ENCODE peak calls at places on chromosomes 13 and 19, in eight cellular contexts. One of them, this sample, is unnamed.

GRCh38 chr19:31330761-31331160 is 18.5 kb downstream of the TSHZ3 start:
- DNase-seq in BE2C: no peak
- DNase-seq in pancreas: no peak
- DNase-seq in suprapubic skin: no peak
- DNase-seq in PC-9: no peak
- DNase-seq in lower leg skin: no peak
- DNase-seq in natural killer cell: no peak
- DNase-seq in bronchial epithelial cell: peak
- DNase-seq in this sample: no peak

GRCh38 chr13:33262997-33263396 is 22.6 kb downstream of the STARD13 start:
- DNase-seq in PC-9: no peak
- DNase-seq in lower leg skin: no peak
- DNase-seq in bronchial epithelial cell: no peak
- DNase-seq in BE2C: no peak
- DNase-seq in pancreas: no peak
- DNase-seq in suprapubic skin: no peak
- DNase-seq in natural killer cell: no peak
- DNase-seq in this sample: no peak

GRCh38 chr13:71304861-71305260 is 562.1 kb downstream of the DACH1 start:
- DNase-seq in pancreas: no peak
- DNase-seq in PC-9: no peak
- DNase-seq in suprapubic skin: no peak
- DNase-seq in natural killer cell: no peak
- DNase-seq in BE2C: no peak
- DNase-seq in lower leg skin: no peak
- DNase-seq in bronchial epithelial cell: no peak
- DNase-seq in this sample: no peak

GRCh38 chr13:82330499-82330898 is 1551.8 kb downstream of the SLITRK1 start:
- DNase-seq in PC-9: no peak
- DNase-seq in pancreas: no peak
- DNase-seq in BE2C: no peak
- DNase-seq in natural killer cell: no peak
- DNase-seq in bronchial epithelial cell: peak
- DNase-seq in suprapubic skin: no peak
- DNase-seq in lower leg skin: no peak
- DNase-seq in this sample: no peak

GRCh38 chr13:66210677-66211076 is 1019.5 kb downstream of the PCDH9 start:
- DNase-seq in bronchial epithelial cell: peak
- DNase-seq in pancreas: no peak
- DNase-seq in suprapubic skin: no peak
- DNase-seq in natural killer cell: no peak
- DNase-seq in BE2C: no peak
- DNase-seq in PC-9: no peak
- DNase-seq in lower leg skin: no peak
- DNase-seq in this sample: no peak

GRCh38 chr19:6429419-6430221 is 3.9 kb downstream of the SLC25A41 start:
- DNase-seq in BE2C: no peak
- DNase-seq in bronchial epithelial cell: no peak
- DNase-seq in natural killer cell: no peak
- DNase-seq in pancreas: no peak
- DNase-seq in suprapubic skin: no peak
- DNase-seq in lower leg skin: no peak
- DNase-seq in PC-9: no peak
- DNase-seq in this sample: no peak

GRCh38 chr13:113648218-113648615 is 9.8 kb downstream of the ATP4B start:
- DNase-seq in BE2C: peak
- DNase-seq in PC-9: no peak
- DNase-seq in natural killer cell: no peak
- DNase-seq in suprapubic skin: peak
- DNase-seq in pancreas: no peak
- DNase-seq in bronchial epithelial cell: no peak
- DNase-seq in lower leg skin: no peak
- DNase-seq in this sample: no peak

GRCh38 chr13:34347784-34348573 is 530.0 kb downstream of the RFC3 start:
- DNase-seq in pancreas: no peak
- DNase-seq in suprapubic skin: no peak
- DNase-seq in bronchial epithelial cell: peak
- DNase-seq in BE2C: no peak
- DNase-seq in natural killer cell: no peak
- DNase-seq in lower leg skin: no peak
- DNase-seq in PC-9: peak
- DNase-seq in this sample: no peak

GRCh38 chr13:73060251-73061160 is 1.7 kb downstream of the KLF5 start:
- DNase-seq in bronchial epithelial cell: peak
- DNase-seq in suprapubic skin: no peak
- DNase-seq in lower leg skin: no peak
- DNase-seq in PC-9: peak
- DNase-seq in natural killer cell: no peak
- DNase-seq in BE2C: no peak
- DNase-seq in pancreas: no peak
- DNase-seq in this sample: no peak

GRCh38 chr19:38684862-38685665 is 37.6 kb downstream of the ACTN4 start:
- DNase-seq in pancreas: no peak
- DNase-seq in BE2C: no peak
- DNase-seq in PC-9: no peak
- DNase-seq in suprapubic skin: no peak
- DNase-seq in natural killer cell: no peak
- DNase-seq in bronchial epithelial cell: no peak
- DNase-seq in lower leg skin: no peak
- DNase-seq in this sample: no peak

GRCh38 chr19:3494051-3494450 is 6.4 kb downstream of the DOHH start:
- DNase-seq in BE2C: peak
- DNase-seq in PC-9: no peak
- DNase-seq in suprapubic skin: no peak
- DNase-seq in bronchial epithelial cell: no peak
- DNase-seq in lower leg skin: no peak
- DNase-seq in pancreas: no peak
- DNase-seq in natural killer cell: no peak
- DNase-seq in this sample: no peak

GRCh38 chr19:56712609-56713008 is 41.1 kb upstream of the ZNF835 start:
- DNase-seq in BE2C: no peak
- DNase-seq in natural killer cell: no peak
- DNase-seq in bronchial epithelial cell: no peak
- DNase-seq in lower leg skin: no peak
- DNase-seq in PC-9: no peak
- DNase-seq in pancreas: no peak
- DNase-seq in suprapubic skin: no peak
- DNase-seq in this sample: no peak

GRCh38 chr19:4088975-4089374 is 22.3 kb upstream of the ZBTB7A start:
- DNase-seq in pancreas: no peak
- DNase-seq in BE2C: no peak
- DNase-seq in lower leg skin: no peak
- DNase-seq in suprapubic skin: no peak
- DNase-seq in bronchial epithelial cell: no peak
- DNase-seq in PC-9: no peak
- DNase-seq in natural killer cell: no peak
- DNase-seq in this sample: no peak

GRCh38 chr13:90443268-90443667 is 904.2 kb upstream of the MIR17HG start:
- DNase-seq in natural killer cell: no peak
- DNase-seq in lower leg skin: no peak
- DNase-seq in suprapubic skin: no peak
- DNase-seq in BE2C: no peak
- DNase-seq in PC-9: no peak
- DNase-seq in pancreas: no peak
- DNase-seq in bronchial epithelial cell: peak
- DNase-seq in this sample: no peak

GRCh38 chr13:49279885-49280284 is 32.2 kb downstream of the CDADC1 start:
- DNase-seq in lower leg skin: no peak
- DNase-seq in bronchial epithelial cell: no peak
- DNase-seq in natural killer cell: no peak
- DNase-seq in PC-9: no peak
- DNase-seq in suprapubic skin: no peak
- DNase-seq in pancreas: no peak
- DNase-seq in BE2C: no peak
- DNase-seq in this sample: no peak

GRCh38 chr13:111006508-111007031 is 91.7 kb upstream of the ANKRD10 start:
- DNase-seq in BE2C: no peak
- DNase-seq in bronchial epithelial cell: peak
- DNase-seq in pancreas: peak
- DNase-seq in lower leg skin: peak
- DNase-seq in natural killer cell: no peak
- DNase-seq in suprapubic skin: no peak
- DNase-seq in PC-9: no peak
- DNase-seq in this sample: no peak

GRCh38 chr19:38031423-38031770 is 124.4 kb downstream of the SIPA1L3 start:
- DNase-seq in lower leg skin: no peak
- DNase-seq in natural killer cell: no peak
- DNase-seq in bronchial epithelial cell: no peak
- DNase-seq in suprapubic skin: no peak
- DNase-seq in pancreas: no peak
- DNase-seq in BE2C: no peak
- DNase-seq in PC-9: no peak
- DNase-seq in this sample: no peak

GRCh38 chr19:10730932-10731331 is 13.1 kb downstream of the DNM2 start:
- DNase-seq in natural killer cell: no peak
- DNase-seq in suprapubic skin: no peak
- DNase-seq in PC-9: no peak
- DNase-seq in bronchial epithelial cell: no peak
- DNase-seq in BE2C: no peak
- DNase-seq in lower leg skin: no peak
- DNase-seq in pancreas: no peak
- DNase-seq in this sample: no peak

GRCh38 chr19:58543826-58544590 is at the start of gene TRIM28:
- DNase-seq in PC-9: peak
- DNase-seq in pancreas: peak
- DNase-seq in natural killer cell: peak
- DNase-seq in lower leg skin: peak
- DNase-seq in BE2C: peak
- DNase-seq in bronchial epithelial cell: peak
- DNase-seq in suprapubic skin: peak
- DNase-seq in this sample: peak

GRCh38 chr13:112983428-112984196 is 14.6 kb downstream of the MCF2L start:
- DNase-seq in natural killer cell: no peak
- DNase-seq in suprapubic skin: no peak
- DNase-seq in lower leg skin: no peak
- DNase-seq in bronchial epithelial cell: no peak
- DNase-seq in pancreas: peak
- DNase-seq in PC-9: no peak
- DNase-seq in BE2C: peak
- DNase-seq in this sample: no peak

GRCh38 chr13:34076943-34077703 is 259.2 kb downstream of the RFC3 start:
- DNase-seq in lower leg skin: no peak
- DNase-seq in bronchial epithelial cell: peak
- DNase-seq in natural killer cell: no peak
- DNase-seq in suprapubic skin: no peak
- DNase-seq in PC-9: peak
- DNase-seq in pancreas: no peak
- DNase-seq in BE2C: no peak
- DNase-seq in this sample: no peak

DNA sequence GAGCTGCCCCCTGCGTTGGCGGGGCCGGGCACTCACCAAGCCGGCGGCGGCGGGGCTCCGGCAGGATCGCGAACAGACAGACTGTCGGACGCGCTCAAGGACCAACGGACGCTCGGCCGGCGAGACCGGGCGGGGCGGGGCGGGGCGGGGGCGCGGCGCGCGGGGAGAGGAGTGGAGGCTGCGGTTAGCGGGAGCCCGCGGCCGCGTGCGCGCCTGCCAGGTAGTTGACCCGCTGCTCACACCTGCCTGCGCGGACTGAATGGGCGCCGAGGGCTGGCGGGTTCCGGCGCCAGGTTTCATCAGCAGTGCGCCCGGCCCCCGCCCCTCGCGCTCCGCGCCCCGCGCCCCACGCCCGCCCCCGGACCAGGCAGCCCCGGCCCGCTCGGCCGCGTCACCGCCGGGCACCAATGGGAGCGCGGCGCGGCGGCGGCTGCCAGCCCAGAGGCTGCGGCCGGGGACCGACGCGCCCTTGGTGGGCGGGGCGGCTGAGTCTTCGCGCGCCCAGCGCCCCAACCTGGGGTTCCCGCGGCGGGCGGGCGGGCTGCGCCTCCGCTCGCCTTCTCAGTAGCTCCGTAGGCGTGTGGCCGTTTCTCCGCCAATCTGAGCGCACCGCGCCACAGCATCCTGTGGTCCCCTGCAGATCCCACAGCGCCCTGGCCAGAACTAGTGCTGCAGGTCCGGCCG is at the start of gene SLC7A1:
- DNase-seq in PC-9: peak
- DNase-seq in suprapubic skin: peak
- DNase-seq in bronchial epithelial cell: peak
- DNase-seq in natural killer cell: peak
- DNase-seq in lower leg skin: peak
- DNase-seq in BE2C: peak
- DNase-seq in pancreas: peak
- DNase-seq in this sample: peak
- TF ChIP-seq CTCF in PC-9: no peak
- TF ChIP-seq CTCF in suprapubic skin: no peak
- TF ChIP-seq CTCF in bronchial epithelial cell: no peak
- TF ChIP-seq CTCF in natural killer cell: no peak
- TF ChIP-seq CTCF in lower leg skin: no peak
- TF ChIP-seq CTCF in BE2C: no peak
- TF ChIP-seq CTCF in pancreas: no peak
- TF ChIP-seq CTCF in this sample: no peak

GRCh38 chr13:77820431-77821149 is 98.0 kb downstream of the EDNRB start:
- DNase-seq in suprapubic skin: no peak
- DNase-seq in BE2C: no peak
- DNase-seq in PC-9: no peak
- DNase-seq in natural killer cell: no peak
- DNase-seq in lower leg skin: no peak
- DNase-seq in pancreas: no peak
- DNase-seq in bronchial epithelial cell: no peak
- DNase-seq in this sample: no peak
- TF ChIP-seq CTCF in suprapubic skin: no peak
- TF ChIP-seq CTCF in BE2C: peak
- TF ChIP-seq CTCF in PC-9: peak
- TF ChIP-seq CTCF in natural killer cell: no peak
- TF ChIP-seq CTCF in lower leg skin: no peak
- TF ChIP-seq CTCF in pancreas: no peak
- TF ChIP-seq CTCF in bronchial epithelial cell: no peak
- TF ChIP-seq CTCF in this sample: peak

GRCh38 chr19:986083-986482 is 1.9 kb downstream of the WDR18 start:
- DNase-seq in lower leg skin: no peak
- DNase-seq in PC-9: no peak
- DNase-seq in bronchial epithelial cell: no peak
- DNase-seq in natural killer cell: no peak
- DNase-seq in pancreas: no peak
- DNase-seq in BE2C: no peak
- DNase-seq in suprapubic skin: no peak
- DNase-seq in this sample: no peak
- TF ChIP-seq CTCF in lower leg skin: no peak
- TF ChIP-seq CTCF in PC-9: no peak
- TF ChIP-seq CTCF in bronchial epithelial cell: no peak
- TF ChIP-seq CTCF in natural killer cell: no peak
- TF ChIP-seq CTCF in pancreas: no peak
- TF ChIP-seq CTCF in BE2C: no peak
- TF ChIP-seq CTCF in suprapubic skin: no peak
- TF ChIP-seq CTCF in this sample: no peak

DNA sequence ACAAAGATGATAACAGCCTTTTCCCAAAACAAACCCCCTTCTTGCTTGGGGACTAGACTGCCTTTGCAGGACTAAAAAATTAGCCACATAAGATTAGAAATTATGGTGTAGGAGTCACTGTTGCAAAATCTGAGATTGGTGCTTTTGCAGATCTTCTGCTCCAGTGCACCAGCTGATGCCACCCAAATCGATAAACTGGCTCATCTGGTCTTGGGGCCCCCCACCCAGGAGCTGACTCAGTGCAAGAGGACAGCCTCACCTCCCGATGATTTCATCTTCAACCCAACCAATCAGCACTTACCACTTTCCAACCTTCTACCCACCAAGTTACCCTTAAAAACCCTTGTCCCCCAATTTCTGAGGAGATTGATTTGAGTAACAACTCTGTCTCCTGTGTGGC is 47.1 kb upstream of the PEPD start:
- DNase-seq in suprapubic skin: no peak
- DNase-seq in natural killer cell: no peak
- DNase-seq in BE2C: no peak
- DNase-seq in PC-9: peak
- DNase-seq in bronchial epithelial cell: no peak
- DNase-seq in pancreas: no peak
- DNase-seq in lower leg skin: no peak
- DNase-seq in this sample: no peak
- TF ChIP-seq CTCF in suprapubic skin: no peak
- TF ChIP-seq CTCF in natural killer cell: no peak
- TF ChIP-seq CTCF in BE2C: no peak
- TF ChIP-seq CTCF in PC-9: no peak
- TF ChIP-seq CTCF in bronchial epithelial cell: no peak
- TF ChIP-seq CTCF in pancreas: no peak
- TF ChIP-seq CTCF in lower leg skin: no peak
- TF ChIP-seq CTCF in this sample: no peak